ENCODE peak calls at places on chromosomes 11 and 22, in six cellular contexts. F, M, B, Z, L and D are unnamed samples.

GRCh38 chr11:117456027-117456720 is 128.5 kb downstream of the CEP164 start:
- DNase-seq in F (no peak), M (no peak), B (no peak), Z (no peak), L (no peak), D (no peak)

GRCh38 chr11:79686703-79687419 is 246.0 kb upstream of the TENM4 start:
- DNase-seq in F (no peak), M (no peak), B (no peak), Z (no peak), L (no peak), D (no peak)

GRCh38 chr11:128694618-128695481 is 978 bp downstream of the FLI1 start:
- DNase-seq in F (no peak), M (no peak), B (no peak), Z (peak), L (no peak), D (no peak)

GRCh38 chr11:72897506-72897905 is 83.3 kb downstream of the ATG16L2 start:
- DNase-seq in F (no peak), M (no peak), B (no peak), Z (no peak), L (no peak), D (no peak)

GRCh38 chr11:62546937-62547625 is 475 bp upstream of the AHNAK start:
- DNase-seq in F (peak), M (peak), B (peak), Z (no peak), L (no peak), D (no peak)

GRCh38 chr11:73185680-73186293 is 32.3 kb upstream of the P2RY2 start:
- DNase-seq in F (no peak), M (no peak), B (no peak), Z (peak), L (no peak), D (no peak)

GRCh38 chr22:41230399-41230785 is 10.3 kb downstream of the CHADL start:
- DNase-seq in F (no peak), M (no peak), B (no peak), Z (no peak), L (no peak), D (no peak)

GRCh38 chr11:13183094-13183825 is 94.3 kb upstream of the BMAL1 start:
- DNase-seq in F (peak), M (no peak), B (no peak), Z (no peak), L (no peak), D (peak)

GRCh38 chr11:77407613-77408012 is 66.3 kb downstream of the PAK1 start:
- DNase-seq in F (no peak), M (peak), B (peak), Z (no peak), L (peak), D (peak)

GRCh38 chr22:19821523-19822300 is 33.0 kb downstream of the GNB1L start:
- DNase-seq in F (no peak), M (no peak), B (peak), Z (peak), L (no peak), D (no peak)

GRCh38 chr11:19460718-19461405 is 220.1 kb upstream of the E2F8 start:
- DNase-seq in F (peak), M (peak), B (no peak), Z (no peak), L (no peak), D (no peak)

DNA sequence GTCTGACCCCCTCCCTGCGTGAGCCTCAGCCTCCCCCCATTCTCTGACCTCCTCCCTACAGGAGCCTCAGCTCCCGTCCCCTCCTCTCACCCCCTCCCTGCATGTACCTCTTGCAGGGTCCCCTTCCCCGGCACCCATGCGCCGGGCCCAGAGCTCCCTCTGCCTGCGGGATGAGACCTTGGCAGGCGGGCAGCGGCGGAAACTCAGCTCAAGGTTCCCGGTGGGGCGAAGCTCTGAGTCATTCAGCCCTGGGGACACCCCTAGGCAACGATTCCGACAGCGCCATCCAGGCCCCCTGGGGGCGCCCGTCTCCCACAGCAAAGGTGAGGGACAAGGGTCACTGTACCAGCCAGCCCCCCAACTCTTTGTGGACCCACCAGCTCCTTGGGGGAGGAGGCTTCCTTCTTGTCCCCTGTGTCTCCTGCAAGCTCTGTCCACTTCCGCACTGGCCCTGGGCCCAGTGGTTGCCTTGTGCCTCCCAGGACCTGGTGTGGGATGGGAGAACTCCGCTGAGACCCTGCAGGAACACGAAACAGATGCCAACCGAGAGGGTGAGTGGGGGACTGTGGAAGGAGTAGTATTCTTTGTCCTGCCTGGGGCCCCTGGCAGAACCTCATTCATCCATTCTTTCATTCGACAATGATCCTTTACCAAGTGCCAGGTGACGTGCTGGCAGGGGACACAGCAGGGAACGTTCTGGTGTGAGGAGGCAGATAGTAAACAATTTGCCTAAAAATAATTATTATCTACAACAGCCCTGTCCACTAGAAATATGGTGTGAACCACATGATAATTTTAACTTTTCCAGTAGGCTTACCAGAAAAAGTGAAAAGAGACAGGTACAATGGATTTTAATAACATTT is 3.7 kb upstream of the RPS6KA4 start:
- DNase-seq in F (peak), M (peak), B (peak), Z (peak), L (peak), D (peak)
- TF ChIP-seq POLR2A in F (no peak), M (peak), B (no peak), Z (no peak), L (no peak), D (peak)

DNA sequence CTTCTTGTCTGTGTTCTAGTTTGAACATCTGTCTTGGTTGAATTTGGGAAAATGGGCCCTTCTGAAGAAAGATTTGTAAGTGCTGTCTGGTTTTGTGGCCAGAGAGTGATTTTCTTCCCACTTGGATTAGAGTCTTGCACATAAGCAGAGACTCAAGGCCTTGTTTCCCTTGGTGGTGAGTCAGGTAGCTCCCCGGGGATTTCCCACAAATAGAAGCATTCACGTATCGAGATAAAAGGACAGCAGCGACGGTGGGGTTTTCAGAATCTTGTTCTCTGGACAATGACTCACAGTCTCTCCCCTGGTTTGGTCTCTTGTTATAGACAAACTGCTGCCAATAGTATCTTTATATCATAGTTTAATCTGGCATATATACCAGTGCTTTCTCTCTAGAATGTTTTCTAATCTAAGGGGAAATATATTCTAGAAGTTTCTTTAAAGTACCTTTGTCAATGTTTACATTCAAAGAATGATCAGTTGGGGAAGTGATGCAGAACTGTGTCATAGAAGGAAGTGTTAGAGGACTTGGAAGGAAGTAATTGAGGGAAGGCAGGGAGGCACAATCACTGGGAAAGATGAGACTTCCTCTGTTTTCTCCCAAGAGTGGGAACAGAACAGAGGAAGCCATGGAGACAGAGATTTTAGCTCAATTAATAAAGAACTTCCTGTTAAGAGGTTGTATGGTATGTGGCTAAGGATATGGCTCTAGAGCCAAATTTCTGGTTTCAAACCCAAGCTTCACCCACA is 18.1 kb downstream of the POLA2 start:
- DNase-seq in F (no peak), M (no peak), B (peak), Z (peak), L (peak), D (no peak)
- TF ChIP-seq POLR2A in F (no peak), M (no peak), B (no peak), Z (no peak), L (no peak), D (no peak)

GRCh38 chr22:30371981-30372380 is 15.2 kb downstream of the CCDC157 start:
- DNase-seq in F (no peak), M (no peak), B (no peak), Z (no peak), L (no peak), D (no peak)
- TF ChIP-seq POLR2A in F (no peak), M (no peak), B (no peak), Z (no peak), L (no peak), D (no peak)

DNA sequence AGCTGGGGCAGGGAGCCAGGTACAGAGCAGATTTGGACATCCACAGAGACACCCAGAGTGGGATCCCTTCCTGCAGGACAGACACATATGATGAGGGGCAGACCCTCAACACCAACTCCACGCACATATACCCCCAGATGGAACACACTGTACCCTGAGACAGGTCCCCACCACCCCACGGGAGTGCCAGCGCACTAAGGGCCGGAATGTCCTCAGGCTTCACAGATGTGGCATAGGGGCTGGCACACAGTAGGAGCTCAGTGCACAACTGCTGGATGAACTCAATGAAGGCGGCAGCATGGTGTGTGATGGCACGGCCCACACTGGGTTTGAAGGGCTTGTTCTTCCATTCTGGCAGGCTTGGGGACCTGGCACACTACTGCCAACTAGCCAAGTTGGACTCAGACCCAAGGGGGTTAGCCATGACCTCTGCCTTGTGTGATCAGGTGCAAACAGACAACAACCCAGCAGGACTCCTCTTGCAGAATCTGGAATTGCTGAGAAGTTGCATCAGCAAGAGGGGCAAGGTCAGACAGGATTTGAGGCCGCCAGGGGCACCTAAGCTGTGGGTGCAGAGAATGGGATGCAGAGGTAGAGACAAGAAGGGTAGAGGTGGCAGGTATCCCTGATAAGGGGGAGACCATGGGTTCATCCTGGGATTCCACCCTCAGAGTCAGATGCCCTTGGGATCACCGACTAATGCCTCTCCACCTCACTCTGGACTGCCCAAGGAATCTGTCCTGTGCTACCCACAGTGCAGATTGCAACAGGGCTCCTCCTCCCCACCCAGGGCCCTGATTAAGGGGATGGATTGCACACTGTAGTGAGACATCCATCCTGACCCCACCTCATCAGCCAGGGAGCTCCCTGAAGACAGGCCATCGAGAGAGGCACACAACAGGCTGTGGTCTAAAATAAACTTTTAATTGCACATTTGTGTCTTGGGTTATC is 2.4 kb downstream of the C22orf15 start:
- DNase-seq in F (no peak), M (no peak), B (no peak), Z (no peak), L (no peak), D (peak)
- TF ChIP-seq POLR2A in F (no peak), M (no peak), B (no peak), Z (no peak), L (no peak), D (no peak)

DNA sequence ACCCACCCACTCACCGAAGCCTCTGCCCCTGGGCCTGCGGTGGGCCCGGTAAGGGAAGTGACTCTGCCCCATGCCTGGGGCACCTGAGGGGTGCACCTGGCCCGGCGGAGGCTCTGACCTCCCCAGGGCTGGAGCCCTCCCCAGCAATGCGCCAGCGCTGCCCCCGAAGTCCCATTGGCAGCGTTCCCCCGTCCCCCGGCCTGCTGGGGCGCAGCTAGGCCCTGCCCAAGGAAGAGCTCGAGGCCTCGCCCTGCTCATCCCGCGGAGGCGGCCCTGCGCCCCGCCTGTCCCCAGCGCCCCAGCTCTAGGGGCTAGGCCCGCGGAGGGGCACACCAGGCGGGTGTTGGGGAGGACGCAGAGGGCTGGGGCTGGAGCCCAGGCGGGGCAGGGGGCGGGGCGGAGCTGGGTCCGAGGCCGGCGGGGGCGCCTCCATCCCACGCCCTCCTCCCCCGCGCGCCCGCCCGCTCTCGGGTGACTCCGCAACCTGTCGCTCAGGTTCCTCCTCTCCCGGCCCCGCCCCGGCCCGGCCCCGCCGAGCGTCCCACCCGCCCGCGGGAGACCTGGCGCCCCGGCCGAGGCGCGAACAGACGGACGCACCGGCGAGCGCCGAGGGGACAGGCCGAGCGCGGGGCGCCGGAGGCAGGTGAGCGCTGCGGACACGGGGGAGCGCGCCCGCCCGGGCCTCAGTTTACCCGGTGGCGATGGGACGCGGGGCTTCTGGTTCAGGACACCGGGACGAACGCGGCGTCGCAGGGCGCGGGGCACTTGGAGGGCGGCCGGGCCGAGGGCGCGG is at the start of gene EPS8L2:
- DNase-seq in F (no peak), M (peak), B (peak), Z (peak), L (no peak), D (no peak)
- TF ChIP-seq POLR2A in F (no peak), M (no peak), B (no peak), Z (no peak), L (no peak), D (no peak)

GRCh38 chr11:75563501-75563977 is 1.5 kb downstream of the SERPINH1 start:
- DNase-seq in F (no peak), M (no peak), B (no peak), Z (no peak), L (no peak), D (no peak)

GRCh38 chr11:75560644-75561043 is 1.4 kb upstream of the SERPINH1 start:
- DNase-seq in F (no peak), M (no peak), B (no peak), Z (no peak), L (no peak), D (no peak)

GRCh38 chr11:75561426-75562047 is 516 bp upstream of the SERPINH1 start:
- DNase-seq in F (no peak), M (no peak), B (no peak), Z (peak), L (no peak), D (no peak)

GRCh38 chr11:75562836-75563484 is 907 bp downstream of the SERPINH1 start:
- DNase-seq in F (no peak), M (peak), B (no peak), Z (no peak), L (no peak), D (no peak)

GRCh38 chr11:75562048-75562835 is at the start of gene SERPINH1:
- DNase-seq in F (peak), M (peak), B (peak), Z (peak), L (peak), D (peak)
- TF ChIP-seq POLR2A in F (peak), M (peak), B (peak), Z (peak), L (peak), D (peak)

GRCh38 chr11:118621898-118622375 is 14.5 kb downstream of the PHLDB1 start:
- DNase-seq in F (no peak), M (no peak), B (no peak), Z (no peak), L (no peak), D (no peak)
- TF ChIP-seq POLR2A in F (no peak), M (no peak), B (no peak), Z (no peak), L (no peak), D (no peak)

DNA sequence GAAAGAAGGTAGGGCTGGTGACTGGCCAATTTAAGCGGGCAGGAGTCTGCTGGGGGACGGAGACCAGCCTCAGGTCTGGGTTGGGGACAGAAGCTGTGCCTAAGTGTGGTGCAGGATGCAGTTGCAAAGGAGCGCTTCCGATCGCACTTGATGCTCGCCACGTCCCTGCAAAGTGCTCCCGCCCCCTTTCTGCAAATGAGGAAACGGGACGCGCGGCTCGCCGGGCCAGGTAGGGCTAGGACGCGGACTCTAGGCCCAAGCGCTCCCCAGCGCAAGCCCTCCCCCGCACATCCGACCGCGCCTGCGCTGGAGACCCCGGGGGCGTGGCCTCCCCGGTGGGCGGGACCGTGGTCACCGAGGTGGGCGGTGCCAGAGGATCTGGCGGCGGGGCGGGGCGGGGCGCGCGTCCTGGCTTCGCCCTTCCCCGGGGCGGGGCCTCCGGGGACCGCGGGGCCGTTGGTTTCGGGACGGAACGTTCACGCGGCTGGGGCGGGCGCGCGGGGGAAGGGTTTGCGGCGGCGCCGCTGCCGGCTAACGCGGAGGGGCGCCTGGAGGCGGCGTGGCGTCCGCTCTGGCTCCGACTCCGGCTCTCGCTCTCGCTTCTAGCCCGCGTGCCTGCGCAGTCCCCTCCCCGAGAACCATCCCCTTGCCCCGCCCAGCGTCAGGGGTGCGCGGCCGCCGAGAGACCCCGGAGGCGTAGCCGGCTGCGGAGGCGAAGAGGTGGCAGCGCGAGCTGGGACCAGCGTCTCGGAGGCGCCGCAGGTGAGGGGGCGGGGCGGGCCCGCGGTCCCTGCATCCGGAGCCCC is at the start of gene FAM118A:
- DNase-seq in F (peak), M (peak), B (peak), Z (peak), L (peak), D (peak)
- TF ChIP-seq POLR2A in F (no peak), M (peak), B (peak), Z (peak), L (peak), D (peak)

GRCh38 chr22:50531546-50532352 is 1.9 kb upstream of the TYMP start:
- DNase-seq in F (peak), M (peak), B (peak), Z (peak), L (no peak), D (peak)
- TF ChIP-seq POLR2A in F (no peak), M (peak), B (no peak), Z (peak), L (no peak), D (no peak)